ENCODE peak calls at places on chromosomes 5 and 9, in nine cellular contexts. Z, I, M, Y, R, E, U, K and D are unnamed samples.

GRCh38 chr5:28808967-28809810 is 1770.8 kb upstream of the CDH9 start:
- DNase-seq in Z (no peak), I (no peak), M (no peak), Y (no peak), R (no peak), E (no peak), U (no peak), K (peak), D (no peak)

GRCh38 chr5:137055271-137055872 is 443.8 kb downstream of the SPOCK1 start:
- DNase-seq in Z (no peak), I (no peak), M (no peak), Y (no peak), R (no peak), E (no peak), U (no peak), K (no peak), D (no peak)

GRCh38 chr5:149170292-149170691 is 29.0 kb downstream of the ABLIM3 start:
- DNase-seq in Z (no peak), I (no peak), M (no peak), Y (peak), R (peak), E (no peak), U (no peak), K (peak), D (no peak)

GRCh38 chr9:4654084-4654483 is 8.0 kb upstream of the PLPP6 start:
- DNase-seq in Z (no peak), I (no peak), M (no peak), Y (no peak), R (no peak), E (no peak), U (no peak), K (no peak), D (no peak)

GRCh38 chr9:8876303-8876702 is 1076.7 kb upstream of the DMAC1 start:
- DNase-seq in Z (no peak), I (no peak), M (no peak), Y (no peak), R (no peak), E (no peak), U (no peak), K (no peak), D (no peak)

GRCh38 chr5:173327084-173327947 is 898 bp downstream of the STC2 start:
- DNase-seq in Z (no peak), I (no peak), M (no peak), Y (no peak), R (peak), E (no peak), U (no peak), K (peak), D (no peak)

GRCh38 chr9:131402738-131403492 is 9.0 kb downstream of the PRRC2B start:
- DNase-seq in Z (peak), I (peak), M (peak), Y (peak), R (peak), E (peak), U (peak), K (no peak), D (peak)

GRCh38 chr5:148586796-148587195 is 67.5 kb downstream of the HTR4 start:
- DNase-seq in Z (no peak), I (no peak), M (no peak), Y (no peak), R (no peak), E (no peak), U (no peak), K (peak), D (no peak)

GRCh38 chr9:105191508-105192118 is 52.8 kb upstream of the SLC44A1 start:
- DNase-seq in Z (no peak), I (no peak), M (no peak), Y (no peak), R (peak), E (no peak), U (no peak), K (no peak), D (peak)

GRCh38 chr5:107666051-107666655 is 4.6 kb downstream of the EFNA5 start:
- DNase-seq in Z (no peak), I (no peak), M (no peak), Y (no peak), R (no peak), E (no peak), U (no peak), K (no peak), D (no peak)

GRCh38 chr9:108654566-108654965 is 201.2 kb downstream of the ACTL7B start:
- DNase-seq in Z (no peak), I (no peak), M (no peak), Y (no peak), R (peak), E (no peak), U (no peak), K (no peak), D (no peak)

GRCh38 chr5:80246995-80247729 is 8.7 kb downstream of the SERINC5 start:
- DNase-seq in Z (peak), I (no peak), M (peak), Y (peak), R (peak), E (peak), U (peak), K (peak), D (peak)
- H3K4me3 ChIP-seq in Z (peak), I (no peak), M (no peak), Y (no peak), R (no peak), E (no peak), U (no peak), K (peak), D (no peak)

GRCh38 chr9:136950656-136951030 is 1.4 kb upstream of the LCN12 start:
- DNase-seq in Z (no peak), I (no peak), M (no peak), Y (no peak), R (no peak), E (no peak), U (no peak), K (no peak), D (no peak)

GRCh38 chr9:136949817-136950655 is 2.0 kb upstream of the LCN12 start:
- DNase-seq in Z (peak), I (peak), M (peak), Y (peak), R (peak), E (peak), U (peak), K (peak), D (peak)

GRCh38 chr9:136947955-136948510 is 3.0 kb downstream of the C8G start:
- DNase-seq in Z (peak), I (peak), M (peak), Y (no peak), R (peak), E (peak), U (peak), K (peak), D (peak)

GRCh38 chr9:136946893-136947891 is 2.1 kb downstream of the C8G start:
- DNase-seq in Z (no peak), I (no peak), M (no peak), Y (no peak), R (no peak), E (no peak), U (no peak), K (no peak), D (no peak)

DNA sequence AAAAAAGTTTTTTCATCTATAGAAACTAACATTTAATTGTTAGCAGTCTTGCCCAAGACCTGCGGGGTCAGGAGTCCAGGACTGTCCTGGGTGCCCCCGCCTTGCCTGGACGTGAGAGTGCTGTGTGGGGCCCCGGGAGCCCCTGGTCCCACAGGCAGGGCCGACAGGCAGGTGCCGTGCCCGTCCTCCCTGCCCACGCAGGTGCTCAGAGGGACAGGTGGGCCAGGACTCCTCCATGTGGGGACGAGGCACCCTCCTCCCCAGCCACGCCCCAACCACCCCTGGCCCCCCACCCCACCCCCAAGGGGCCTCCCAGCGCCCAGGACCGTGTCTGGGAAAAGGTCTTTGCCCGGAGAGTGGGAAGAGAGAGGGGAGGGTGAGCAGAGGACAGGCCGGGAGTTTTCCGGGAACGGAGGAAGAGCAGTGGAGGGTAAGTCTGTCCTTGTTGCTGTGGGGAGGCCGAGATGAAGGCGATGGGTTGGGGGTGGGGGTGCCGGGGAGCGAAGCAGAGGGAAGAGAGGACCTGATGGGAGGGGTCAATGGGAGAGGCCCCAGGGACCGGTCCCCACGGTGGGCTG is 2.7 kb upstream of the LCN12 start:
- DNase-seq in Z (no peak), I (no peak), M (no peak), Y (no peak), R (no peak), E (no peak), U (no peak), K (no peak), D (no peak)
- TF ChIP-seq CTCF in Z (no peak), I (no peak), M (no peak), Y (no peak), R (no peak), E (no peak), U (no peak), K (no peak), D (no peak)

DNA sequence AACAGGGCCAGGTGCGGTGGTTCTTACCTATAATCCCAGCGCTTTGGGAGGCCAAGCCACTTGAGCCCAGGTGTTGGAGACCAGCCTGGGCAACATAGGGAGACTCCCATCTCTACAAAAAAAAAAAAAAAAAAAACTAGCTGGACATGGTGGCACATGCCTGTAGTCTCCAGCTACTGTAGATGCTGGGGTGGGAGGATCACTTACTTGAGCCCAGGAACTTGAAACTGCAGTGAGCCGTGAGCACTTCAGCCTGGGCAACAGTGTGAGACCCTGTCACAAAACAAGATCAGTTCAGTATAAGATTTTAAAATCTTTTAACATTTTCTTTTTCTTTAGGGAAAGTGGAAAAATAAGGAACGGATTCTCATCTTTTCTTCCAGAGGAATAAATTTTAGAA is 2.5 kb downstream of the BRIX1 start:
- DNase-seq in Z (no peak), I (no peak), M (no peak), Y (no peak), R (no peak), E (no peak), U (no peak), K (no peak), D (no peak)
- H3K4me3 ChIP-seq in Z (no peak), I (no peak), M (no peak), Y (no peak), R (peak), E (no peak), U (no peak), K (peak), D (peak)

GRCh38 chr9:109831996-109832395 is 52.0 kb downstream of the PALM2AKAP2 start:
- DNase-seq in Z (no peak), I (no peak), M (no peak), Y (no peak), R (no peak), E (no peak), U (no peak), K (no peak), D (no peak)

GRCh38 chr9:109830587-109830986 is 50.6 kb downstream of the PALM2AKAP2 start:
- DNase-seq in Z (no peak), I (no peak), M (no peak), Y (no peak), R (no peak), E (no peak), U (no peak), K (no peak), D (no peak)

DNA sequence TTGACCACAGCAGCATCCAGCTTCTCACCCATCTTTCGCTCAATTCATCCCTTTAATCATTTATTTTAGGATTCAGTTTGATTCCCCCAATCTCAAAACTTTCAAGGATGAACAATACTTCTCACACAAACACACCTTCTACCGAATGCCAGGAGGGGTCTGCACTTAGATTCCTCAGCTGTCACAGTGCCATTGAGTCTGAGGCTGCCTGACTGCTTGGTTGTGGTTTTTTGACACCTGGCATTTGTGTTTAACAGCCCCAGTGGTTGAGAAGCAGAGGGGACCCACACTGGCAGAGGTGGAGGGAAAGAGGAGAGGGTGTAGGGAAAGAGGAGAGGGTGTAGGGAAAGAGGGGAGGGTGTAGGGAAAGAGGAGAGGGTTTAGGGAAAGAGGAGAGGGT is 54.9 kb downstream of the PALM2AKAP2 start:
- DNase-seq in Z (no peak), I (no peak), M (no peak), Y (no peak), R (no peak), E (no peak), U (no peak), K (no peak), D (no peak)
- TF ChIP-seq CTCF in Z (no peak), I (no peak), M (no peak), Y (no peak), R (no peak), E (no peak), U (no peak), K (no peak), D (no peak)

DNA sequence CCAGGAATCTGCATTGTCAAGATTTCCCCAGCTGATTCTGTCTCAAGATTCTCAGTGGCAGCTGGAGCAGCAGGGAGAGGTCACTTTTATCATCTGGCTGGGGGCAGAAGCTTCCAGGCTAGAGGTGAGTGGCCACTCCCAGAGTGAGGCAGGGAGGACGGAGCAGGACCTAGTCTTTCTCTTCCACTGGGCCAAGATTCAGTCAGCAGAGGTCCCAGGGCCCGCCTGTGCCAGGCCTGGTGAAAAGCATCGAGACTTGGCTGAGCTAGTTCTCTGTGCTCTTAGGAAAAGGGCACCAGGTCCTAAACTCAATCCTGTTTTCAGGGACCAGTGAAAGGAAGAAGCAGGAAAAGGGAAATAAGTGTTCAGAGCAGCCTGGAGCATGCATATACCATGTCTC is 46.6 kb downstream of the IRX1 start:
- DNase-seq in Z (no peak), I (no peak), M (no peak), Y (no peak), R (no peak), E (no peak), U (no peak), K (no peak), D (no peak)
- H3K4me3 ChIP-seq in Z (no peak), I (no peak), M (no peak), Y (no peak), R (no peak), E (no peak), U (no peak), K (no peak), D (no peak)

DNA sequence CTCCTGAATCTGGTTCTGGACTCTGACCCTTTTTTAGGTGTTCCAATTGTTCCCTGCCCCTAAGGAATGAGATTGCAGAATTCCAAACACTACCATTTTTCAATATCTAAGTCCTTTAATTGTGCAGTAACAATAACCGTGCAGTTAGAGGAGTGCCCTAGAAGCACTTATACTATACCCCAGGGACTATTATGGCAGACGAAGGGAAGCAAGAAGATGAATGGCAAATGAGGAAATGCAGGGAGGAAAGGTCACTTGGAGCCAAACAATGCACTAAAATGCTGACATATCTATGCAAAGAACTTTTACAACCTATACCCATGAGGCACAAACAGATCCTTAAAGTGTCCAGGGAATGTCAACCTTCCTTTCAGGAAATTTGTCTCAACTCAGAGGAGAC is 50.2 kb upstream of the PDE4D start:
- DNase-seq in Z (no peak), I (no peak), M (no peak), Y (no peak), R (no peak), E (peak), U (peak), K (no peak), D (no peak)
- TF ChIP-seq CTCF in Z (no peak), I (no peak), M (no peak), Y (no peak), R (no peak), E (no peak), U (no peak), K (no peak), D (no peak)

GRCh38 chr9:92947268-92948031 is at the start of gene FGD3:
- DNase-seq in Z (no peak), I (no peak), M (no peak), Y (no peak), R (no peak), E (no peak), U (no peak), K (peak), D (no peak)
- H3K4me3 ChIP-seq in Z (peak), I (peak), M (peak), Y (peak), R (no peak), E (peak), U (peak), K (peak), D (peak)

DNA sequence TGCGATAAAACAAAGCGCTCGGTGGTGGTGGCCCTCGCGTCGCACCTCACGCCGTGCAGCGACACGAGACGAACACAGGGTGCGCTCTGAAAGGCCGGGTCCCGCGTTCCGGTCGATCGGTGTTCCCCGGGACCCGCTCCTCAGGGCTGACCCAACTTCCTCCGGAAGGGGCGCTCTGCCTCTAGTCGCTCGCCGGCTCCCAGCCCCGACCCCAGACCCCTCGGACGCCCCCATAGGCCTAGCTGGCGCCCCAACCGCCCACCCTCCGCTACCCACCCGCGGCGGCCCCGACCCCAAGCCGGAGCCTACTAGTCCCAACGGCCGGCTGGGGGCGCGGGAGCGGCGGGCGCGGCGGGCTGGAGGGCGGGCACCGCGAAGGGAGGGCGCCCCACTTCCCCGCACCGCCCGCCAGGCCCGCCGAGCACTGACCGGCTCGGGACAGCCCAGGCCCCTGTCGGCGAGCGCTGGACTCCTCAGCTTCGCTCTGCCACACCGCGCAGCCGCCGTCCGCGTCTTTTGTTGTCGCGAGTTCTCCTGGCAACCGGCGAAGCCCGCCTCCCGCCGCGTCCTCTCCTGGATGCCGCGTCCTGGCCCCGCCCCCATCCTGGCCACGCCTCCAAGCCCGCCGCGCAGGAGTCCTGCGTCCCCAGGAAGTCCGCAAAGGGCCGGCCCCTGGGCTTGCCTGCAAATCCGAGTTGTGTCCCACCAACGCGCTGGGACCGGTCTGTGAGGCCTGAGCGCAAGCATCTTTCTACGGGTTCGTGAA is at the start of gene KIF27:
- DNase-seq in Z (peak), I (peak), M (peak), Y (peak), R (peak), E (peak), U (peak), K (peak), D (peak)
- TF ChIP-seq CTCF in Z (peak), I (no peak), M (peak), Y (peak), R (no peak), E (peak), U (peak), K (peak), D (peak)

GRCh38 chr5:151741678-151742423 is 16.6 kb downstream of the ATOX1 start:
- DNase-seq in Z (no peak), I (no peak), M (no peak), Y (no peak), R (peak), E (no peak), U (no peak), K (no peak), D (no peak)
- H3K4me3 ChIP-seq in Z (no peak), I (no peak), M (no peak), Y (no peak), R (no peak), E (no peak), U (no peak), K (no peak), D (no peak)

DNA sequence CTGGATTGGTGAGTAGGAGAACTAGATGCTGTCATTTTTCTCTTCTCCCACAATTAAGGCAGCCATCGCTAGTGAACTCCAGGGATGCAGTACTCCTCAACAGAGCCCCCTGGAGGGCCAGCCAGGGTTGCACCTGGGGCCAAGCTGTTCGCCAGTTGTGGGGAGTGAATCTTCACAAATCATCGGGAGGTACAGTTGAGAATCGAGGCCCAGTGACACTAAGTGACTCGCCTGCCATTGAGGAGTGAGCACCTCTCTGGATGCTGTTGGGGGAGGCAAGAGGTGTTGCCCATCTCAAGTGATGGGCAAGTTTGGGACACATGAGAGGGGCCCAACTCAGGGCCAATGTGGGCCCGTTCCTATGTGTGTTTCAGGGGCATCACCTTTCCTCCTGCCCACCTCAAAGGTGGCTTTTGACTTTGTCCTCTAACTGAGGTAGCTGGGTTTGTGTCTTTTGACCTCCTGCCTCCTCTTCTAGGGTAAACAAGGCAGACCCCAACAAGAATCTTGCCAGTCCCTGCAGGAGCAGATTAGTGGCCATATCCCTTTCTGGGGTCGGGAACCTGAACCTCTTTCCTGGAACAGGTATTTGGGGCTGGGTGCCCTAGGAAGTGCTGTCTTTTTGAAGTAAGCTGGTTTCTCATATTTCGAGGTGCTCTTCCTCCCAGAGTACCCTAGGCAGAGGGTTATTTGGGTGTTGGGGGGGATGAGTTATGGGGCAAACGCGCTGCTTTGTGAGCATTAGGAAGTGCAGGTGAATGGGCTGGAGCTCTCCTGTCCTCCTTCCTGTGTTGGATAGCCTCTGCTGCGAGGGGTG is 181.2 kb downstream of the MACROH2A1 start:
- DNase-seq in Z (no peak), I (no peak), M (no peak), Y (no peak), R (no peak), E (peak), U (no peak), K (peak), D (no peak)
- TF ChIP-seq CTCF in Z (no peak), I (no peak), M (no peak), Y (no peak), R (no peak), E (no peak), U (no peak), K (peak), D (no peak)